ENCODE peak calls at places on chromosomes 2 and 18, in four cellular contexts. I is K562, R is H1, V is HepG2. S is an unnamed sample.

GRCh38 chr2:104140361-104140760 is 713.6 kb upstream of the POU3F3 start:
- DNase-seq in V (no peak), R (no peak), I (no peak), S (no peak)

GRCh38 chr2:225282858-225283693 is 116.4 kb upstream of the NYAP2 start:
- DNase-seq in V (peak; percentile 16), R (no peak), I (no peak), S (no peak)

GRCh38 chr18:6751207-6751606 is 21.7 kb downstream of the ARHGAP28 start:
- DNase-seq in V (no peak), R (no peak), I (no peak), S (no peak)

GRCh38 chr2:69204654-69205053 is 182.4 kb downstream of the GFPT1 start:
- DNase-seq in I (no peak), R (no peak), V (no peak), S (no peak)

GRCh38 chr2:222280795-222281194 is 18.0 kb downstream of the PAX3 start:
- DNase-seq in V (no peak), I (no peak), R (no peak), S (no peak)

GRCh38 chr2:33726415-33726814 is 127.3 kb upstream of the FAM98A start:
- DNase-seq in V (no peak), I (peak; percentile 14), R (no peak), S (no peak)

GRCh38 chr2:181517685-181518301 is 60.6 kb downstream of the ITGA4 start:
- DNase-seq in I (no peak), V (no peak), R (no peak), S (no peak)

GRCh38 chr2:136136921-136137320 is 19.0 kb upstream of the CXCR4 start:
- DNase-seq in I (no peak), V (no peak), R (no peak), S (no peak)

GRCh38 chr2:11396690-11396985 is 52.2 kb upstream of the ROCK2 start:
- DNase-seq in V (no peak), I (no peak), R (no peak), S (no peak)

GRCh38 chr2:68482296-68482695 is 14.9 kb downstream of the APLF start:
- DNase-seq in I (no peak), V (no peak), R (no peak), S (no peak)

GRCh38 chr2:95025406-95026319 is at the start of gene MAL:
- DNase-seq in I (peak; percentile 44), V (no peak), R (peak; percentile 75), S (no peak)

GRCh38 chr18:49303376-49303775 is 157.1 kb downstream of the DYM start:
- DNase-seq in I (no peak), R (no peak), V (no peak), S (no peak)

GRCh38 chr2:3669656-3670055 is 11.7 kb downstream of the ALLC start:
- DNase-seq in R (peak; percentile 26), V (no peak), I (no peak), S (no peak)

GRCh38 chr2:204825054-204825453 is 279.8 kb downstream of the PARD3B start:
- DNase-seq in V (no peak), R (no peak), I (no peak), S (no peak)

GRCh38 chr2:24559714-24560113 is 68.7 kb downstream of the NCOA1 start:
- DNase-seq in I (no peak), R (no peak), V (no peak), S (no peak)

GRCh38 chr2:96264656-96265348 is 995 bp downstream of the TMEM127 start:
- DNase-seq in V (peak; percentile 54), R (no peak), I (no peak), S (no peak)

GRCh38 chr2:10835052-10835970 is 22.7 kb upstream of the PDIA6 start:
- DNase-seq in R (peak; percentile 99), I (peak; percentile 89), V (peak; percentile 53), S (peak; percentile 62)

GRCh38 chr2:231376857-231377256 is 18.7 kb upstream of the B3GNT7 start:
- DNase-seq in I (no peak), V (no peak), R (no peak), S (no peak)

GRCh38 chr18:31203086-31203793 is 40.6 kb upstream of the DSC1 start:
- DNase-seq in R (no peak), V (peak; percentile 63), I (no peak), S (peak; percentile 86)

GRCh38 chr2:207710814-207711740 is at the start of gene CCNYL1:
- DNase-seq in I (peak; percentile 99), V (peak; percentile 99), R (peak; percentile 95), S (peak; percentile 99)

GRCh38 chr2:8626572-8626971 is 55.3 kb upstream of the ID2 start:
- DNase-seq in V (no peak), R (no peak), I (peak; percentile 46), S (no peak)

GRCh38 chr18:43751203-43751602 is 473.9 kb upstream of the SYT4 start:
- DNase-seq in V (no peak), R (no peak), I (no peak), S (no peak)

GRCh38 chr2:169272035-169272434 is 90.3 kb downstream of the LRP2 start:
- DNase-seq in V (no peak), R (no peak), I (no peak), S (no peak)

GRCh38 chr2:180716186-180717180 is 263.9 kb upstream of the UBE2E3 start:
- DNase-seq in I (no peak), R (no peak), V (no peak), S (no peak)

GRCh38 chr2:48332286-48332685 is 197.7 kb upstream of the STON1 start:
- DNase-seq in I (peak; percentile 15), V (no peak), R (no peak), S (peak; percentile 81)

GRCh38 chr2:48328159-48328816 is 201.7 kb upstream of the STON1 start:
- DNase-seq in V (no peak), I (no peak), R (no peak), S (no peak)

GRCh38 chr2:48334180-48334579 is 195.8 kb upstream of the STON1 start:
- DNase-seq in V (no peak), R (no peak), I (no peak), S (no peak)

DNA sequence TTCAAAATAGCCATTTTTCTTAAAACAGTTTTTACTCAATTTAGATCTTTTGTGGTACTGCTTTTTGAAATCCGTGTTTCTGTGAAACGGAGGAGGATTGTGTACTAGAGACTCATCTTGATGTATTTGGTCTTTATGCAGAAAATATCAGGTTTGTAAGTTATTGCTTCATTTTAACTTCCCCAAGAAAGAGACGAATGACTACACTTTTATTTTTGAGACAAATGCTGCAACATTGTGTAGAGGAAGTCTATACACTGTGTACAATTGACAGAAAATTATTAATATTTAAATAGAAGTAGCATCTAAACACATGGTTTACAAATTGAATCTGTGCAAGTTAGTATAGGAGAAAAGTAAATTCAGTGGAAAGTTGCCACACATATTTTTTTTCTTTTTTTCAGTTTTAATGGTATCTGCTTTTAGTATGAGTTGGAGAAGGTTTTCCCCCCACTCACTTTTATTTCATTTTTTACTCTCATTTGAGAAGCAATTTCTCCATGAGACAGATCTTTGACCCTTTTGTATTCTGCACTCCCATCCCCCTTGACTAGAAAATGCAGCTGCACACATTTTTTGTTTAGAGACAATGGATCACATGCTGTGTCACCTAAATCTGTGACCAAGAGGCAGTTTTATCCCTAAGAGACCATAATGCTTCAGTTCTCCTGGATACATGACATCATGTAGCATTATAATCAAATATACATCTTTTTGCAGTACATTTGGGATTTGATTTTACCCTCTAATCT is 200.8 kb upstream of the STON1 start:
- DNase-seq in I (no peak), V (peak; percentile 45), R (no peak), S (peak; percentile 68)
- TF ChIP-seq GABPA in I (no peak), V (no peak), R (no peak), S (no peak)

GRCh38 chr2:53768233-53768542 is 584 bp downstream of the CHAC2 start:
- DNase-seq in I (no peak), R (no peak), V (no peak), S (no peak)

GRCh38 chr2:53769318-53769945 is 1.8 kb downstream of the CHAC2 start:
- DNase-seq in I (no peak), V (no peak), R (no peak), S (peak; percentile 12)

GRCh38 chr2:53765749-53766148 is 1.9 kb upstream of the CHAC2 start:
- DNase-seq in I (peak; percentile 29), R (no peak), V (no peak), S (no peak)

GRCh38 chr2:53770264-53770663 is 2.7 kb downstream of the CHAC2 start:
- DNase-seq in V (no peak), R (no peak), I (peak; percentile 35), S (no peak)

GRCh38 chr2:53767405-53768232 is at the start of gene CHAC2:
- DNase-seq in R (peak; percentile 89), V (peak; percentile 81), I (peak; percentile 75), S (peak; percentile 63)
- TF ChIP-seq POLR2AphosphoS5 in R (peak; percentile 74), V (peak; percentile 74), I (peak; percentile 75), S (peak; percentile 86)

DNA sequence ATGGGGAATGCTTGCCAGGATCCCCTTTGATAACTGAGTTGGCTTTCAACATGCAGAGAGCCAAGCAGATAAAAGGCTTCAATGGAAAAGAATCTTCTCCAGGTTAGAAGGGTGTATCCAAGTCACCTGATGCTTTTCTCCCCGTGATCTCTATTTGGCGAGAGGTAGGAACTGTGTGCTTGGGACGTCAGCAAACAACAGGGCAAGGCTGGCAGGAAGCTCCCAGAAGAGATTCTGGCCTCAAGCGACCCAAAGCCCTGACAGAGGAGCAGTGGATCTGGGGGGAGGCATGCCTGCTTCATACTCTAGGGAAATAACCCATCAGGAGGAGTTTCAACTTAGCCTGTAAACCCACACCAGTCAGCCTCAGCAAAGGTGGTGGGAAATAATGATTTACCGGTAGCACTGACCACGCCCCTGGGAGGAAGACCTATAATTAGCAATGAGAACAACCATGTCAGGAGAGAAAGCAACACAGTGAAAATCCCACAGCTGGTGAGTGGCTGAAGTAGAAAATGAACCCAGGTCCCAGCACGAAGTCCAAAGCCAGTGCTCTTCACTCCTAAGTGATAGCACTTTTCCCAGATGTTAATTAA is 76.3 kb upstream of the SEC11C start:
- DNase-seq in I (no peak), V (no peak), R (no peak), S (no peak)
- TF ChIP-seq GABPA in I (no peak), V (no peak), R (no peak), S (no peak)

DNA sequence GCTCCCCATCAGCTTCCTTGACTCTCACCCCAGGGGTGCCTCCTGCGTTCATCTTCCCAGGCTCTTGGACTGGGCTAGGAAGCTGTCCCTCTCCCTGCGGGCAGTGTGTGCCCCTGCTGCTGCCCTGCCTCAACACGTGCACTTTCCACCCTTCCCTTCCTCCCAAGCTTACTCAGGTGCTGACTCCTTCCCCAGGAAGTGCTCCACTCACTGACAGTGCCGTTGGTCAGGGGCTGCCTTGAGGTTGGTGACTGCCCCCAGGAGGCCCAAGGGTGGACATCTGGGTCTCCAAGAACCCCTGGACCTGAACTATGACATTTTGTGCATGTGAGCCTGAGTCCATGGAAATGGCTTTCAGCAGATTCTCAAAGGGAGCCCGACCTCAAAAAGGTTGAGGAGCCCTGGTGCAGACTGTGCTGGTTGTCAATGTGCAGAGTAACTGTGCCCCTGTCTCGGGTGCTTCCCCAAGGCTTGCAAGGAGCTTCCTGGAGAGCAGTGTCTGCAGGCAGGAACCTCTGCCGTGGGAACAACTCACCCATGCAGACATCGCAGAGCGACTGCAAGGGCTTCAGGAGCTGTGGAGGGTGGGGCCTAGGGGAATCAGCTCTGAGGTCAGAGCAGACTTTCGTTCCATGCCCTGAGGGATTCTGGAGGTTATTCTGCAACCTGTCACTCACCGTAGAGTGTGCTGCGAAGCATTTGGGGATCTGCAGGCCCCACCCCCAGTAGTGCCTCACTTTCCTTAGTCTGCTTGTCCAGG is 116.5 kb upstream of the MCFD2 start:
- DNase-seq in V (no peak), R (no peak), I (no peak), S (no peak)
- TF ChIP-seq POLR2AphosphoS5 in V (no peak), R (no peak), I (no peak), S (no peak)

GRCh38 chr2:121239471-121239870 is 45.5 kb downstream of the TFCP2L1 start:
- DNase-seq in R (no peak), V (no peak), I (no peak), S (no peak)
- TF ChIP-seq GABPA in R (no peak), V (no peak), I (no peak), S (no peak)

S was measured in HL-60.